ENCODE peak calls at places on chromosomes 6 and 20, in five cellular contexts. H, B, G, F and K are unnamed samples.
A peak's percentile ranks its signal among the peaks of the same experiment; 100 is the strongest.

GRCh38 chr20:61321481-61321880 is 69.4 kb downstream of the CDH4 start:
- DNase-seq in G (no peak), F (no peak), B (no peak), H (no peak), K (no peak)

GRCh38 chr20:5056801-5057599 is 55.7 kb upstream of the SLC23A2 start:
- DNase-seq in F (peak; percentile 54), G (peak; percentile 77), H (no peak), B (peak; percentile 46), K (peak; percentile 43)

GRCh38 chr20:34017610-34018009 is 23.9 kb downstream of the RALY start:
- DNase-seq in G (no peak), B (peak; percentile 98), H (no peak), F (peak; percentile 94), K (peak; percentile 74)

GRCh38 chr6:110054664-110055386 is 76.7 kb downstream of the GPR6 start:
- DNase-seq in F (no peak), B (no peak), G (no peak), H (no peak), K (no peak)

GRCh38 chr6:130500693-130501092 is 134.9 kb downstream of the TMEM200A start:
- DNase-seq in G (no peak), B (peak; percentile 77), F (peak; percentile 90), H (no peak), K (peak; percentile 88)

GRCh38 chr6:135972586-135972985 is 121.1 kb downstream of the PDE7B start:
- DNase-seq in G (no peak), H (no peak), F (no peak), B (no peak), K (no peak)

GRCh38 chr6:3389390-3390167 is 67.3 kb downstream of the SLC22A23 start:
- DNase-seq in G (no peak), F (peak; percentile 94), H (no peak), B (peak; percentile 16), K (peak; percentile 30)

GRCh38 chr20:49712918-49713778 is 530 bp downstream of the B4GALT5 start:
- DNase-seq in B (peak; percentile 17), G (peak; percentile 78), F (no peak), H (peak; percentile 77), K (peak; percentile 31)

GRCh38 chr6:156731436-156731835 is 45.7 kb upstream of the ARID1B start:
- DNase-seq in F (peak; percentile 92), B (peak; percentile 86), H (no peak), G (no peak), K (peak; percentile 19)

GRCh38 chr6:32882879-32883250 is 28.9 kb downstream of the PSMB9 start:
- DNase-seq in F (peak; percentile 86), B (peak; percentile 82), H (no peak), G (no peak), K (peak; percentile 30)

GRCh38 chr6:157317129-157317814 is 6.0 kb downstream of the TMEM242 start:
- DNase-seq in F (peak; percentile 93), H (peak; percentile 36), B (peak; percentile 92), G (no peak), K (peak; percentile 92)

GRCh38 chr6:150684715-150685459 is 85.2 kb downstream of the PLEKHG1 start:
- DNase-seq in G (no peak), H (no peak), F (no peak), B (no peak), K (no peak)

GRCh38 chr6:14713561-14713960 is 532.3 kb upstream of the JARID2 start:
- DNase-seq in G (no peak), F (no peak), H (no peak), B (no peak), K (no peak)

GRCh38 chr20:25705830-25706351 is 9.2 kb upstream of the ZNF337 start:
- DNase-seq in G (no peak), F (no peak), B (no peak), H (no peak), K (no peak)

GRCh38 chr6:166514196-166514595 is 72.3 kb downstream of the RAMACL start:
- DNase-seq in B (peak; percentile 4), H (no peak), F (no peak), G (peak; percentile 64), K (no peak)

GRCh38 chr20:7180261-7181045 is 413.0 kb downstream of the BMP2 start:
- DNase-seq in B (no peak), H (no peak), F (peak; percentile 66), G (no peak), K (peak; percentile 40)

DNA sequence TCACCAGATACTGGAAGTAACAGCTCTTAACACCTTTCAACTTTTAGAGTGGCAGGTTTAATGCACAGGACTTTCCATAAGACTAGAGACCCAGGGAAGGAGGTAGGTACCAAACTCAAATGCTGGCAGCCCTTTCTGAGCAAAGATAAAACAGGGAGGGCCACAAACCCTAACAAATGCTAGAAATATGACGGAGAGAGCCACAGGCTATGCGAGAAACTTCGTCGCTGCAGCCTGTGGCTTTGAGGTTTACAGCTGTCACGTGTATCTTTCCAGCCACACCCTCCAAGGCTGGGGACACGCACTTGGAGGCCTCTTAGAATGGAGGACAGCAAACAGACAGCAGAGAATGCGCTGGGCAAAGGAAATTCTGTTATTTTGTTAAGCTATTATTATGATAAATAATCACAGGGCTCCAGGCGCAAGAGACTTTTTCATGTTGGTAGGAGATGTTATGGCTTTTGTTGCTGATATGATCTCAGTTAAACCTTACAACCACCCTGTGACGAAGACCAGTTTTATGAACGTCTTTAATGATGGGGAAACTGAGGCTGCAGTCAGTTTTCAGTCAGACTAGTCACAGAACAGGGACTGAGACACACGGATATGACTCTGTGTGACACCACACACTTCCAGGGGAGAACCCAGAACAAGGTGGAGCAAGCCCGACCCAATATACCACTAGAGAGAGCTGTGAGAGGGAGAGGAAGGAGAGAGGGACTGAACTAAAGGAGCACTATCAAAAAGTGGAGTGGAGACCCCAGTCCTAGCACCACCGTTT is 2.0 kb downstream of the TRAM2 start:
- DNase-seq in G (no peak), F (peak; percentile 69), B (no peak), H (peak; percentile 74), K (peak; percentile 61)
- H3K4me3 ChIP-seq in G (no peak overlapping the region), F (peak overlapping the region; percentile 98), B (peak overlapping the region; percentile 88), H (peak overlapping the region; percentile 95), K (peak overlapping the region; percentile 99)

GRCh38 chr20:53950031-53950430 is 120.4 kb downstream of the BCAS1 start:
- DNase-seq in H (no peak), F (no peak), B (peak; percentile 18), G (no peak), K (peak; percentile 37)

GRCh38 chr20:53948383-53949318 is 121.7 kb downstream of the BCAS1 start:
- DNase-seq in H (no peak), G (no peak), B (no peak), F (no peak), K (no peak)

GRCh38 chr20:53950578-53950977 is 119.8 kb downstream of the BCAS1 start:
- DNase-seq in B (no peak), G (no peak), H (no peak), F (no peak), K (no peak)

GRCh38 chr20:53947501-53948195 is 122.7 kb downstream of the BCAS1 start:
- DNase-seq in B (no peak), F (no peak), G (no peak), H (no peak), K (no peak)

DNA sequence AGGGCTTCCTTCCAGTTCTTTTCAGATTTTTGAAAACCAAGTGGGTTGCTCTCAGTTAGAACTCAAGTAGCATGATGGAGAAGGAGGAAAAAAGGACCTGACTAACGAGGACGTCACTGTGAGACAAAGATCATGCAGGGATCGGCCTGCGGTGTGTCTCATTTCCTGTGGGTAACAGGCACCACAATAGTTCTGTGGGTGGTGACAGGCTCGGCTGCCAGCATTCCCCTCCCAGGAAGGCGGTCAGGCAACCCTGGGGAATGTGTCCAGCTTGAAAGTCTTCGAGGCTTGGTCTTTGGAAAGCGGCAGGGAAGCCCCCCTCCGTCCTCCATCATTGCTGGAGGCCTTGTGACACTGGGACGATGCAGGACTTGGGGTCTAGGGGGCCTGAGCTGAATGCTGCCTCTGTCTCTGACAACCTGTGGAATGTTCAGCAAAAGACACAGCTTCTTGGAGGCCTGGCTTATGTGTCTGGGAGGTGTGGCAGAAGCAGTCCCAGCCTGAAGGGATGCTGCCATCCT is 121.0 kb downstream of the BCAS1 start:
- DNase-seq in H (no peak), B (peak; percentile 94), G (no peak), F (peak; percentile 95), K (peak; percentile 82)
- H3K4me3 ChIP-seq in H (no peak overlapping the region), B (no peak overlapping the region), G (no peak overlapping the region), F (no peak overlapping the region), K (no peak overlapping the region)

GRCh38 chr20:21373436-21373835 is 23.9 kb downstream of the NKX2-4 start:
- DNase-seq in B (no peak), F (no peak), H (no peak), G (no peak), K (no peak)
- H3K4me3 ChIP-seq in B (no peak overlapping the region), F (no peak overlapping the region), H (no peak overlapping the region), G (no peak overlapping the region), K (no peak overlapping the region)

GRCh38 chr6:87154641-87155271 is 609 bp upstream of the ZNF292 start:
- DNase-seq in H (peak; percentile 73), G (peak; percentile 49), F (peak; percentile 86), B (peak; percentile 85), K (peak; percentile 86)

GRCh38 chr6:87155272-87155919 is at the start of gene ZNF292:
- DNase-seq in H (peak; percentile 98), B (peak; percentile 97), F (peak; percentile 96), G (peak; percentile 91), K (peak; percentile 97)

GRCh38 chr6:87151471-87151785 is 3.9 kb upstream of the ZNF292 start:
- DNase-seq in F (no peak), B (no peak), H (no peak), G (no peak), K (no peak)

GRCh38 chr6:87151786-87152527 is 3.4 kb upstream of the ZNF292 start:
- DNase-seq in G (peak; percentile 76), F (peak; percentile 41), H (peak; percentile 74), B (peak; percentile 31), K (peak; percentile 67)

DNA sequence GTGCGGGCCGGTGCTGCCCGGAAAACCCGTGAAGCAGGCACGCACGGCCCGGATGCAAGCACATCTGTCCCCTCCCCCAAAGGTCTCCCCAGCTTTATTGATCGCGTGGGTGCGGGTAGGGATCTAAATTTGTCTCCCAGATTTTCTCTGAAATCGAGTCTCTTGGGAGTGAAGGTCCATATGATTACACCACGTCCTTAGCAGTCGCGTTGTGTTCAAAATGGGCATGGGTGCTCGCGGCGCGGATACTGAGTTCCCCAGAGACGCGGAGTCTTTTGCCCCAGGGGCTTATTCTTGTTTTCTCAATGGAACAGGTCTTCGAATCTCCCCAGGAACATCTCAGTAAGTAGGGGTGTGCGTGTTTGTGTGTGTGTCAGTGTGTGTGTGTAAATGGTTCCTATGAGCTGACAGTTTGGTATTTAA is 2.8 kb upstream of the ZNF292 start:
- DNase-seq in H (peak; percentile 10), B (peak; percentile 16), G (no peak), F (peak; percentile 21), K (peak; percentile 31)
- H3K4me3 ChIP-seq in H (peak overlapping the region; percentile 18), B (peak overlapping the region; percentile 44), G (peak overlapping the region; percentile 61), F (peak overlapping the region; percentile 28), K (peak overlapping the region; percentile 67)

DNA sequence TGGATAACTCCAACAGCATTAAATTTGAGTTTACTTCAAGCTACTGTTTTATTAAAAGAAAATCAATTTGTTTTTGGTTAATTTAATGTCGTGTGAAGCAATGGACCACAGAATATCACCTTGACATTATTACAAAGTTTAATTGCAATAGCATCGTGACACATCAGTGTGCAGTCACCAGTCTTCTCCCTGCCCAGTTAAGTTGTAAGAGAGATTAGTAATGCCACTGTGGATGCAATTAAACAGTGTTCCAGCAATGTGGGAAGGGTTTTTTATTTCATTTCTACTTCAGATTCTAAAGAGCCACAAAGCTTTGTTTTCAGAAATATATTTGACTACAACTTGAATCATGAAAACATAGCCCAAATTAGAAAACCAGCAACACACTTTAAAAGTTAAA is 128.7 kb downstream of the SYNE1 start:
- DNase-seq in B (no peak), H (no peak), G (no peak), F (no peak), K (no peak)
- H3K4me3 ChIP-seq in B (no peak overlapping the region), H (no peak overlapping the region), G (no peak overlapping the region), F (no peak overlapping the region), K (no peak overlapping the region)